ENCODE peak calls at places on chromosomes 11 and 22, in eight cellular contexts. One of them, this sample, is unnamed.

GRCh38 chr11:62678433-62678769 is 472 bp downstream of the UBXN1 start:
- DNase-seq in stimulated activated CD4-positive, alpha-beta T cell treated with anti-CD3 and anti-CD28 coated beads, Interleukin-15, amount 100 ng/mL, for 1 hour: no peak
- DNase-seq in stomach: no peak
- DNase-seq in hypothalamus: no peak
- DNase-seq in stimulated activated CD8-positive, alpha-beta memory T cell treated with anti-CD3 and anti-CD28 coated beads, Interleukin-7, amount 100 ng/mL, for 1 hour: no peak
- DNase-seq in progenitor cell of endocrine pancreas: no peak
- DNase-seq in GM10248: no peak
- DNase-seq in epithelial cell of esophagus: no peak
- DNase-seq in this sample: no peak

GRCh38 chr11:120303004-120303637 is 22.0 kb upstream of the TLCD5 start:
- DNase-seq in stimulated activated CD4-positive, alpha-beta T cell treated with anti-CD3 and anti-CD28 coated beads, Interleukin-15, amount 100 ng/mL, for 1 hour: peak; percentile 9
- DNase-seq in stomach: peak; percentile 78
- DNase-seq in hypothalamus: no peak
- DNase-seq in stimulated activated CD8-positive, alpha-beta memory T cell treated with anti-CD3 and anti-CD28 coated beads, Interleukin-7, amount 100 ng/mL, for 1 hour: peak; percentile 24
- DNase-seq in progenitor cell of endocrine pancreas: peak; percentile 55
- DNase-seq in GM10248: peak; percentile 82
- DNase-seq in epithelial cell of esophagus: peak; percentile 89
- DNase-seq in this sample: peak; percentile 14

GRCh38 chr11:96365493-96365892 is 22.5 kb upstream of the MAML2 start:
- DNase-seq in stimulated activated CD4-positive, alpha-beta T cell treated with anti-CD3 and anti-CD28 coated beads, Interleukin-15, amount 100 ng/mL, for 1 hour: no peak
- DNase-seq in stomach: no peak
- DNase-seq in hypothalamus: no peak
- DNase-seq in stimulated activated CD8-positive, alpha-beta memory T cell treated with anti-CD3 and anti-CD28 coated beads, Interleukin-7, amount 100 ng/mL, for 1 hour: no peak
- DNase-seq in progenitor cell of endocrine pancreas: no peak
- DNase-seq in GM10248: no peak
- DNase-seq in epithelial cell of esophagus: no peak
- DNase-seq in this sample: no peak

GRCh38 chr22:46934746-46935491 is 172.5 kb downstream of the TBC1D22A start:
- DNase-seq in stimulated activated CD4-positive, alpha-beta T cell treated with anti-CD3 and anti-CD28 coated beads, Interleukin-15, amount 100 ng/mL, for 1 hour: no peak
- DNase-seq in stomach: no peak
- DNase-seq in hypothalamus: no peak
- DNase-seq in stimulated activated CD8-positive, alpha-beta memory T cell treated with anti-CD3 and anti-CD28 coated beads, Interleukin-7, amount 100 ng/mL, for 1 hour: no peak
- DNase-seq in progenitor cell of endocrine pancreas: no peak
- DNase-seq in GM10248: peak; percentile 54
- DNase-seq in epithelial cell of esophagus: peak; percentile 98
- DNase-seq in this sample: no peak

GRCh38 chr11:17405232-17406005 is 17.0 kb upstream of the KCNJ11 start:
- DNase-seq in stimulated activated CD4-positive, alpha-beta T cell treated with anti-CD3 and anti-CD28 coated beads, Interleukin-15, amount 100 ng/mL, for 1 hour: no peak
- DNase-seq in stomach: peak; percentile 91
- DNase-seq in hypothalamus: peak; percentile 36
- DNase-seq in stimulated activated CD8-positive, alpha-beta memory T cell treated with anti-CD3 and anti-CD28 coated beads, Interleukin-7, amount 100 ng/mL, for 1 hour: no peak
- DNase-seq in progenitor cell of endocrine pancreas: no peak
- DNase-seq in GM10248: no peak
- DNase-seq in epithelial cell of esophagus: peak; percentile 23
- DNase-seq in this sample: peak; percentile 12

GRCh38 chr22:29482726-29483125 is 2.7 kb downstream of the NEFH start:
- DNase-seq in stimulated activated CD4-positive, alpha-beta T cell treated with anti-CD3 and anti-CD28 coated beads, Interleukin-15, amount 100 ng/mL, for 1 hour: no peak
- DNase-seq in stomach: no peak
- DNase-seq in hypothalamus: no peak
- DNase-seq in stimulated activated CD8-positive, alpha-beta memory T cell treated with anti-CD3 and anti-CD28 coated beads, Interleukin-7, amount 100 ng/mL, for 1 hour: no peak
- DNase-seq in progenitor cell of endocrine pancreas: no peak
- DNase-seq in GM10248: no peak
- DNase-seq in epithelial cell of esophagus: no peak
- DNase-seq in this sample: no peak

GRCh38 chr11:31786996-31787685 is 24.0 kb downstream of the PAX6 start:
- DNase-seq in stimulated activated CD4-positive, alpha-beta T cell treated with anti-CD3 and anti-CD28 coated beads, Interleukin-15, amount 100 ng/mL, for 1 hour: no peak
- DNase-seq in stomach: no peak
- DNase-seq in hypothalamus: no peak
- DNase-seq in stimulated activated CD8-positive, alpha-beta memory T cell treated with anti-CD3 and anti-CD28 coated beads, Interleukin-7, amount 100 ng/mL, for 1 hour: no peak
- DNase-seq in progenitor cell of endocrine pancreas: no peak
- DNase-seq in GM10248: no peak
- DNase-seq in epithelial cell of esophagus: no peak
- DNase-seq in this sample: no peak

GRCh38 chr22:36470994-36471331 is 10.5 kb downstream of the TXN2 start:
- DNase-seq in stimulated activated CD4-positive, alpha-beta T cell treated with anti-CD3 and anti-CD28 coated beads, Interleukin-15, amount 100 ng/mL, for 1 hour: no peak
- DNase-seq in stomach: no peak
- DNase-seq in hypothalamus: no peak
- DNase-seq in stimulated activated CD8-positive, alpha-beta memory T cell treated with anti-CD3 and anti-CD28 coated beads, Interleukin-7, amount 100 ng/mL, for 1 hour: no peak
- DNase-seq in progenitor cell of endocrine pancreas: no peak
- DNase-seq in GM10248: no peak
- DNase-seq in epithelial cell of esophagus: peak; percentile 79
- DNase-seq in this sample: no peak

GRCh38 chr22:37343343-37343742 is 61.0 kb downstream of the CYTH4 start:
- DNase-seq in stimulated activated CD4-positive, alpha-beta T cell treated with anti-CD3 and anti-CD28 coated beads, Interleukin-15, amount 100 ng/mL, for 1 hour: no peak
- DNase-seq in stomach: no peak
- DNase-seq in hypothalamus: no peak
- DNase-seq in stimulated activated CD8-positive, alpha-beta memory T cell treated with anti-CD3 and anti-CD28 coated beads, Interleukin-7, amount 100 ng/mL, for 1 hour: no peak
- DNase-seq in progenitor cell of endocrine pancreas: no peak
- DNase-seq in GM10248: no peak
- DNase-seq in epithelial cell of esophagus: no peak
- DNase-seq in this sample: no peak

GRCh38 chr22:22687638-22688500 is 43.5 kb downstream of the GGTLC2 start:
- DNase-seq in stimulated activated CD4-positive, alpha-beta T cell treated with anti-CD3 and anti-CD28 coated beads, Interleukin-15, amount 100 ng/mL, for 1 hour: no peak
- DNase-seq in stomach: peak; percentile 34
- DNase-seq in hypothalamus: no peak
- DNase-seq in stimulated activated CD8-positive, alpha-beta memory T cell treated with anti-CD3 and anti-CD28 coated beads, Interleukin-7, amount 100 ng/mL, for 1 hour: no peak
- DNase-seq in progenitor cell of endocrine pancreas: peak; percentile 20
- DNase-seq in GM10248: peak; percentile 37
- DNase-seq in epithelial cell of esophagus: peak; percentile 45
- DNase-seq in this sample: no peak

GRCh38 chr11:125345706-125346561 is 150.1 kb downstream of the FEZ1 start:
- DNase-seq in stimulated activated CD4-positive, alpha-beta T cell treated with anti-CD3 and anti-CD28 coated beads, Interleukin-15, amount 100 ng/mL, for 1 hour: no peak
- DNase-seq in stomach: peak; percentile 76
- DNase-seq in hypothalamus: peak; percentile 45
- DNase-seq in stimulated activated CD8-positive, alpha-beta memory T cell treated with anti-CD3 and anti-CD28 coated beads, Interleukin-7, amount 100 ng/mL, for 1 hour: peak; percentile 5
- DNase-seq in progenitor cell of endocrine pancreas: peak; percentile 45
- DNase-seq in GM10248: peak; percentile 66
- DNase-seq in epithelial cell of esophagus: peak; percentile 57
- DNase-seq in this sample: peak; percentile 80

GRCh38 chr11:14500181-14500651 is 605 bp upstream of the COPB1 start:
- DNase-seq in stimulated activated CD4-positive, alpha-beta T cell treated with anti-CD3 and anti-CD28 coated beads, Interleukin-15, amount 100 ng/mL, for 1 hour: no peak
- DNase-seq in stomach: peak; percentile 58
- DNase-seq in hypothalamus: no peak
- DNase-seq in stimulated activated CD8-positive, alpha-beta memory T cell treated with anti-CD3 and anti-CD28 coated beads, Interleukin-7, amount 100 ng/mL, for 1 hour: peak; percentile 17
- DNase-seq in progenitor cell of endocrine pancreas: no peak
- DNase-seq in GM10248: peak; percentile 60
- DNase-seq in epithelial cell of esophagus: peak; percentile 61
- DNase-seq in this sample: no peak

GRCh38 chr11:119206512-119207299 is 567 bp downstream of the CBL start:
- DNase-seq in stimulated activated CD4-positive, alpha-beta T cell treated with anti-CD3 and anti-CD28 coated beads, Interleukin-15, amount 100 ng/mL, for 1 hour: peak; percentile 9
- DNase-seq in stomach: no peak
- DNase-seq in hypothalamus: peak; percentile 54
- DNase-seq in stimulated activated CD8-positive, alpha-beta memory T cell treated with anti-CD3 and anti-CD28 coated beads, Interleukin-7, amount 100 ng/mL, for 1 hour: no peak
- DNase-seq in progenitor cell of endocrine pancreas: peak; percentile 56
- DNase-seq in GM10248: peak; percentile 76
- DNase-seq in epithelial cell of esophagus: peak; percentile 24
- DNase-seq in this sample: no peak

GRCh38 chr22:36773935-36774334 is 2.0 kb downstream of the IFT27 start:
- DNase-seq in stimulated activated CD4-positive, alpha-beta T cell treated with anti-CD3 and anti-CD28 coated beads, Interleukin-15, amount 100 ng/mL, for 1 hour: no peak
- DNase-seq in stomach: no peak
- DNase-seq in hypothalamus: no peak
- DNase-seq in stimulated activated CD8-positive, alpha-beta memory T cell treated with anti-CD3 and anti-CD28 coated beads, Interleukin-7, amount 100 ng/mL, for 1 hour: no peak
- DNase-seq in progenitor cell of endocrine pancreas: no peak
- DNase-seq in GM10248: no peak
- DNase-seq in epithelial cell of esophagus: peak; percentile 63
- DNase-seq in this sample: no peak

GRCh38 chr11:119427279-119427678 is 4.3 kb upstream of the THY1 start:
- DNase-seq in stimulated activated CD4-positive, alpha-beta T cell treated with anti-CD3 and anti-CD28 coated beads, Interleukin-15, amount 100 ng/mL, for 1 hour: no peak
- DNase-seq in stomach: no peak
- DNase-seq in hypothalamus: no peak
- DNase-seq in stimulated activated CD8-positive, alpha-beta memory T cell treated with anti-CD3 and anti-CD28 coated beads, Interleukin-7, amount 100 ng/mL, for 1 hour: no peak
- DNase-seq in progenitor cell of endocrine pancreas: no peak
- DNase-seq in GM10248: no peak
- DNase-seq in epithelial cell of esophagus: peak; percentile 84
- DNase-seq in this sample: no peak

GRCh38 chr22:41746563-41747400 is 47.5 kb downstream of the MEI1 start:
- DNase-seq in stimulated activated CD4-positive, alpha-beta T cell treated with anti-CD3 and anti-CD28 coated beads, Interleukin-15, amount 100 ng/mL, for 1 hour: peak; percentile 26
- DNase-seq in stomach: peak; percentile 78
- DNase-seq in hypothalamus: peak; percentile 20
- DNase-seq in stimulated activated CD8-positive, alpha-beta memory T cell treated with anti-CD3 and anti-CD28 coated beads, Interleukin-7, amount 100 ng/mL, for 1 hour: peak; percentile 10
- DNase-seq in progenitor cell of endocrine pancreas: peak; percentile 54
- DNase-seq in GM10248: peak; percentile 69
- DNase-seq in epithelial cell of esophagus: peak; percentile 83
- DNase-seq in this sample: peak; percentile 11

GRCh38 chr11:119615003-119615878 is 113.8 kb downstream of the NECTIN1 start:
- DNase-seq in stimulated activated CD4-positive, alpha-beta T cell treated with anti-CD3 and anti-CD28 coated beads, Interleukin-15, amount 100 ng/mL, for 1 hour: no peak
- DNase-seq in stomach: no peak
- DNase-seq in hypothalamus: peak; percentile 58
- DNase-seq in stimulated activated CD8-positive, alpha-beta memory T cell treated with anti-CD3 and anti-CD28 coated beads, Interleukin-7, amount 100 ng/mL, for 1 hour: no peak
- DNase-seq in progenitor cell of endocrine pancreas: no peak
- DNase-seq in GM10248: peak; percentile 58
- DNase-seq in epithelial cell of esophagus: peak; percentile 87
- DNase-seq in this sample: peak; percentile 81

GRCh38 chr11:832529-833113 is at the start of gene CD151:
- DNase-seq in stimulated activated CD4-positive, alpha-beta T cell treated with anti-CD3 and anti-CD28 coated beads, Interleukin-15, amount 100 ng/mL, for 1 hour: no peak
- DNase-seq in stomach: peak; percentile 73
- DNase-seq in hypothalamus: no peak
- DNase-seq in stimulated activated CD8-positive, alpha-beta memory T cell treated with anti-CD3 and anti-CD28 coated beads, Interleukin-7, amount 100 ng/mL, for 1 hour: no peak
- DNase-seq in progenitor cell of endocrine pancreas: peak; percentile 38
- DNase-seq in GM10248: peak; percentile 85
- DNase-seq in epithelial cell of esophagus: peak; percentile 79
- DNase-seq in this sample: no peak

GRCh38 chr22:18108187-18108586 is 2.4 kb upstream of the TUBA8 start:
- DNase-seq in stimulated activated CD4-positive, alpha-beta T cell treated with anti-CD3 and anti-CD28 coated beads, Interleukin-15, amount 100 ng/mL, for 1 hour: no peak
- DNase-seq in stomach: no peak
- DNase-seq in hypothalamus: no peak
- DNase-seq in stimulated activated CD8-positive, alpha-beta memory T cell treated with anti-CD3 and anti-CD28 coated beads, Interleukin-7, amount 100 ng/mL, for 1 hour: no peak
- DNase-seq in progenitor cell of endocrine pancreas: no peak
- DNase-seq in GM10248: no peak
- DNase-seq in epithelial cell of esophagus: no peak
- DNase-seq in this sample: no peak

GRCh38 chr11:8237453-8237852 is 26.2 kb downstream of the LMO1 start:
- DNase-seq in stimulated activated CD4-positive, alpha-beta T cell treated with anti-CD3 and anti-CD28 coated beads, Interleukin-15, amount 100 ng/mL, for 1 hour: no peak
- DNase-seq in stomach: no peak
- DNase-seq in hypothalamus: no peak
- DNase-seq in stimulated activated CD8-positive, alpha-beta memory T cell treated with anti-CD3 and anti-CD28 coated beads, Interleukin-7, amount 100 ng/mL, for 1 hour: no peak
- DNase-seq in progenitor cell of endocrine pancreas: no peak
- DNase-seq in GM10248: no peak
- DNase-seq in epithelial cell of esophagus: no peak
- DNase-seq in this sample: no peak

GRCh38 chr11:10378362-10378761 is 73.5 kb downstream of the ADM start:
- DNase-seq in stimulated activated CD4-positive, alpha-beta T cell treated with anti-CD3 and anti-CD28 coated beads, Interleukin-15, amount 100 ng/mL, for 1 hour: no peak
- DNase-seq in stomach: no peak
- DNase-seq in hypothalamus: no peak
- DNase-seq in stimulated activated CD8-positive, alpha-beta memory T cell treated with anti-CD3 and anti-CD28 coated beads, Interleukin-7, amount 100 ng/mL, for 1 hour: no peak
- DNase-seq in progenitor cell of endocrine pancreas: no peak
- DNase-seq in GM10248: no peak
- DNase-seq in epithelial cell of esophagus: no peak
- DNase-seq in this sample: no peak